ENCODE peak calls at places on chromosomes 11 and 22, in four cellular contexts. W, L, F and Y are unnamed samples.

GRCh38 chr11:33984682-33985389 is 66.7 kb upstream of the CAPRIN1 start:
- DNase-seq in L (no peak), W (no peak), F (no peak), Y (no peak)

GRCh38 chr22:49489821-49490220 is 337.9 kb downstream of the BRD1 start:
- DNase-seq in W (no peak), F (no peak), L (no peak), Y (peak)

GRCh38 chr22:35792501-35792900 is 74.8 kb downstream of the APOL5 start:
- DNase-seq in W (no peak), F (no peak), L (no peak), Y (no peak)

GRCh38 chr11:133706925-133707794 is 138.2 kb downstream of the SPATA19 start:
- DNase-seq in F (no peak), W (no peak), L (no peak), Y (no peak)

GRCh38 chr11:8756201-8756600 is 73.6 kb downstream of the RPL27A start:
- DNase-seq in F (no peak), L (no peak), W (no peak), Y (no peak)

GRCh38 chr11:43507171-43507570 is 148.5 kb downstream of the TTC17 start:
- DNase-seq in L (no peak), F (no peak), W (no peak), Y (no peak)

GRCh38 chr11:3157381-3158130 is 7.6 kb downstream of the OSBPL5 start:
- DNase-seq in F (no peak), L (no peak), W (no peak), Y (peak)

GRCh38 chr11:46489668-46490560 is 98.3 kb upstream of the CHRM4 start:
- DNase-seq in L (peak), F (peak), W (no peak), Y (no peak)

GRCh38 chr11:62680825-62681240 is 2.0 kb upstream of the UBXN1 start:
- DNase-seq in F (peak), L (no peak), W (no peak), Y (no peak)

GRCh38 chr11:28366549-28367341 is 258.6 kb downstream of the METTL15 start:
- DNase-seq in W (no peak), L (no peak), F (peak), Y (no peak)

GRCh38 chr11:12050911-12051667 is 42.7 kb upstream of the DKK3 start:
- DNase-seq in F (no peak), W (no peak), L (no peak), Y (no peak)

GRCh38 chr22:24871611-24872205 is 65.7 kb downstream of the SGSM1 start:
- DNase-seq in F (no peak), L (no peak), W (no peak), Y (no peak)

GRCh38 chr11:112227002-112227401 is 774 bp downstream of the PTS start:
- DNase-seq in W (no peak), F (peak), L (no peak), Y (no peak)

GRCh38 chr11:26947379-26947844 is 46.5 kb upstream of the FIBIN start:
- DNase-seq in F (peak), W (peak), L (no peak), Y (no peak)

GRCh38 chr22:49513358-49513851 is 314.3 kb downstream of the BRD1 start:
- DNase-seq in W (no peak), F (no peak), L (no peak), Y (no peak)

GRCh38 chr22:44050766-44051747 is 27.0 kb downstream of the PARVB start:
- DNase-seq in L (no peak), W (no peak), F (no peak), Y (no peak)

GRCh38 chr11:131885371-131885770 is 515.0 kb downstream of the NTM start:
- DNase-seq in W (no peak), F (no peak), L (no peak), Y (no peak)

GRCh38 chr22:39300198-39300830 is 19.1 kb downstream of the RPL3 start:
- DNase-seq in L (no peak), F (no peak), W (no peak), Y (no peak)

GRCh38 chr11:118851970-118852369 is 31.7 kb upstream of the CXCR5 start:
- DNase-seq in L (no peak), W (no peak), F (no peak), Y (no peak)

GRCh38 chr11:113725411-113725810 is 19.3 kb upstream of the TMPRSS5 start:
- DNase-seq in F (no peak), L (no peak), W (no peak), Y (no peak)

GRCh38 chr11:86228967-86229330 is 15.6 kb upstream of the EED start:
- DNase-seq in F (no peak), L (no peak), W (no peak), Y (no peak)

GRCh38 chr22:42702675-42703074 is 18.0 kb downstream of the A4GALT start:
- DNase-seq in F (no peak), W (no peak), L (no peak), Y (no peak)

GRCh38 chr11:35163209-35163608 is 24.2 kb downstream of the CD44 start:
- DNase-seq in W (no peak), L (no peak), F (no peak), Y (no peak)

GRCh38 chr11:27084407-27084985 is 43.9 kb downstream of the BBOX1 start:
- DNase-seq in L (no peak), W (no peak), F (no peak), Y (no peak)

GRCh38 chr11:9170450-9170849 is 79.1 kb upstream of the SCUBE2 start:
- DNase-seq in F (peak), W (no peak), L (no peak), Y (no peak)

GRCh38 chr11:15826826-15827225 is 529.5 kb downstream of the SOX6 start:
- DNase-seq in W (no peak), L (peak), F (peak), Y (no peak)

GRCh38 chr22:22450343-22450839 is 58.2 kb downstream of the ZNF280B start:
- DNase-seq in F (no peak), L (no peak), W (no peak), Y (no peak)

GRCh38 chr11:85823816-85824215 is 12.9 kb upstream of the SYTL2 start:
- DNase-seq in W (no peak), L (no peak), F (no peak), Y (no peak)

GRCh38 chr11:75475767-75476650 is 43.0 kb upstream of the KLHL35 start:
- DNase-seq in F (peak), L (no peak), W (no peak), Y (no peak)

GRCh38 chr11:1768141-1768469 is 4.4 kb upstream of the CTSD start:
- DNase-seq in L (no peak), W (no peak), F (no peak), Y (no peak)

GRCh38 chr11:29159552-29160465 is 857.0 kb downstream of the KCNA4 start:
- DNase-seq in W (peak), F (peak), L (peak), Y (no peak)

GRCh38 chr11:449889-450808 is at the start of gene PTDSS2:
- DNase-seq in F (peak), W (peak), L (peak), Y (no peak)

GRCh38 chr11:28110108-28110838 is 2.1 kb downstream of the METTL15 start:
- DNase-seq in F (peak), W (peak), L (peak), Y (peak)

GRCh38 chr22:23750744-23751440 is at the start of gene ZNF70:
- DNase-seq in W (peak), L (peak), F (peak), Y (peak)
- TF ChIP-seq CTCF in W (peak), L (peak), F (no peak), Y (peak)

DNA sequence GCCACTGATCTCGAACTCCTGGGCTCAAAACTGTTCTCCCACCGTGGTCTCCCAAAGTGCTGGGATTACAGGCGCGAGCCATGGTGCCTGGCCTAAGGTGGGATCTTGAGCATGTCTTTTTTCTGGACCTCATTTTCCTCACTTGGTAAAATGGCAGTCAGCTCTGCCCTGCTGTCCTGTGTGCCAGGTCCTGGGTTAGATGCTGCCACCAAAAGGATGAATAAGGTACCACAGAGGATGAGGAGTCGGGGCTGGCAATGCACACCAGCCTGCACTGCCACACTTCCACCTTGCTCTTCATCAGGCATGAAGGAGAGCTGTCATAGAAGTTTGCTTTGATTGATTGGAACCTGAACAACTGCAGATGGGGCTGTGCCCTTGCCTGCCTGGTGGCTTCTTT is 32.3 kb downstream of the ACO2 start:
- DNase-seq in F (no peak), W (no peak), L (no peak), Y (no peak)
- TF ChIP-seq CTCF in F (peak), W (no peak), L (peak), Y (peak)

DNA sequence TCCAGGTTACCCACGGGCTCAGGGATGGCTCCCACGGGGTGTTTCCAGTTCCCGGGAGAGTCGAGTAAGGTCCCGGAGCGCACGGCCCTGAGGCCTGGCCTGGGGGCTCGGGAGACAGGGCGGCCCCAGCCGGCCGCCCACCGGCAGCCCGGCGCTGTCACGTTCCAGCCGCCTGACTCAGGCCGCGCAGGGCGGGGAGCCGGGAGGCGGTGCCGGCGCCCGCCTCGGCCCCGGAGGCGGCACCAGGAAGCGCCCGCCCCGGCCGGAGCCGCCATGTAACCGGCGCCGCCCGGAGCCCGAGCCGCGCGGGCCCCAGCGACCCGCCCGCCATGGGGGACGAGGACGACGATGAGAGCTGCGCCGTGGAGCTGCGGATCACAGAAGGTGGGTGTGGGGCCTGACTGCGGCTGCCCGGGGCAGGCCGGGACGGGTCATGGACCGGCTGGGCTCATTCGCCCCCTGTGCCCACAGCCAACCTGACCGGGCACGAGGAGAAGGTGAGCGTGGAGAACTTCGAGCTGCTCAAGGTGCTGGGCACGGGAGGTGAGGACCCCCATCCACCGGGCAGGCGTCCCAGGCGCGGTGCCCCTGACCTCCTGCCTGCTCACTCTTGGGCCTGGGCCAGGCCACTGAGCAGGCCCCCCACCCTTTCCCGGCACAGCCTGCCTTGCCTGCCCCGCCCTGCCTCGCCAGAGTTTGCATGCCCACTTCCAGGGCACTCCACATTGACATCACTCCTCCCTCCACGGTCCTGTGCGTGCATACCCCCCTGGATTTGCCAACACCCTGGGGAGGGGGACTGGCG is at the start of gene RPS6KA4:
- DNase-seq in L (no peak), F (peak), W (peak), Y (no peak)
- TF ChIP-seq CTCF in L (no peak), F (no peak), W (no peak), Y (no peak)

GRCh38 chr11:36948445-36949171 is 350.6 kb upstream of the RAG2 start:
- DNase-seq in W (no peak), F (no peak), L (no peak), Y (no peak)

GRCh38 chr11:36945384-36945783 is 347.3 kb upstream of the RAG2 start:
- DNase-seq in L (no peak), F (peak), W (no peak), Y (no peak)
- TF ChIP-seq CTCF in L (peak), F (peak), W (peak), Y (peak)

GRCh38 chr11:65184146-65184545 is 2.4 kb downstream of the CAPN1 start:
- DNase-seq in W (peak), L (no peak), F (no peak), Y (no peak)

GRCh38 chr11:65186701-65187100 is 5.0 kb downstream of the CAPN1 start:
- DNase-seq in F (no peak), W (peak), L (no peak), Y (no peak)

GRCh38 chr11:65185166-65185565 is 3.4 kb downstream of the CAPN1 start:
- DNase-seq in W (peak), F (no peak), L (no peak), Y (no peak)

GRCh38 chr11:65187146-65187675 is 5.5 kb downstream of the CAPN1 start:
- DNase-seq in F (no peak), L (no peak), W (peak), Y (no peak)

GRCh38 chr11:65185869-65186341 is 4.2 kb downstream of the CAPN1 start:
- DNase-seq in L (no peak), F (no peak), W (peak), Y (no peak)
- TF ChIP-seq CTCF in L (no peak), F (no peak), W (no peak), Y (peak)

GRCh38 chr11:124662111-124662510 is 11.4 kb downstream of the SIAE start:
- DNase-seq in L (no peak), F (no peak), W (no peak), Y (no peak)

GRCh38 chr11:124661553-124661952 is 12.0 kb downstream of the SIAE start:
- DNase-seq in F (no peak), W (no peak), L (no peak), Y (no peak)

GRCh38 chr11:124657922-124658321 is 15.6 kb downstream of the SIAE start:
- DNase-seq in W (no peak), L (no peak), F (no peak), Y (no peak)

DNA sequence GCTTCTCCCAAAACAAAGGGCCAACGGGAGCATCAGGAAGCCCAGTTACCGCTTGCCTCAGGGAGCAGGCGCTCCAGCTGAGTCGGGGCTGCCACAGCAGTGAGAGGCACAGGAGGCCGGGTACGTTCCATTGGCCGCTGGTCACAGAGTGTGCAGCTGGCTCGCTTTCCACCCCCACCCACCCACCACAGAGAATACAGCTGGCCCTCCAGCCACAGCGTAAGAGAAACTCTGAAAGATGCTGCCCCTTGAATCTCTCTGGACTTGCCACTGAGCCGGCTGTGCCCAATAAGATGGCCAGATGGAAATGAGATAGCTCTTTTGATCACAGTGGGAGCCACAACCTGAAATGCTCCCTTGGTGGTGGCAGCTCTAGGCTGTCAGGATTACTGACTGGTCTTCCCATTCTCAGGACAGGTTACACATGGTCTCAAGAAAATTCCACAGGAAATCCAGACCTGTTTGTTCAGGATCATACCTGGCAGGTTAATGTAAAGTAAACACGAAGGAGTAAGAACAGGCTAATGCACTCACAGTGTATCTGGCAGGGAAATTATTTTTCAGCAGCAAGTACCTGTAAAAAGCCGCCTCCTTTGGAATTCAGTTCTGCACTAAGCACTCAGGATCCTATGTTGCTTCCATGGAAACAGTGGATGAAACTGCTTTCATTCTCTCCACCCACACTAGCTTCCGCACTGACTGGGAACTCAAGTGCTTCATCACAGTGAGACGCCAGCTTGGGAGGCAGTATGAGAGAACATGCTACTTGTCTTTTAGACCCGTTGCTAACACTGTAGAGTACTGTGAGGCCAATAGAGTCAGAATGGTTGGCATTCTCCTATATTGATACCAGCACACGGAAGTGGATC is 16.5 kb downstream of the SIAE start:
- DNase-seq in F (peak), W (no peak), L (no peak), Y (no peak)
- TF ChIP-seq CTCF in F (no peak), W (no peak), L (no peak), Y (no peak)

GRCh38 chr11:24617856-24618255 is 121.0 kb downstream of the LUZP2 start:
- DNase-seq in F (no peak), L (no peak), W (no peak), Y (no peak)
- TF ChIP-seq CTCF in F (peak), L (no peak), W (peak), Y (peak)

GRCh38 chr22:45502215-45503070 is at the start of gene FBLN1:
- DNase-seq in W (no peak), F (no peak), L (peak), Y (peak)
- TF ChIP-seq CTCF in W (peak), F (no peak), L (peak), Y (peak)

DNA sequence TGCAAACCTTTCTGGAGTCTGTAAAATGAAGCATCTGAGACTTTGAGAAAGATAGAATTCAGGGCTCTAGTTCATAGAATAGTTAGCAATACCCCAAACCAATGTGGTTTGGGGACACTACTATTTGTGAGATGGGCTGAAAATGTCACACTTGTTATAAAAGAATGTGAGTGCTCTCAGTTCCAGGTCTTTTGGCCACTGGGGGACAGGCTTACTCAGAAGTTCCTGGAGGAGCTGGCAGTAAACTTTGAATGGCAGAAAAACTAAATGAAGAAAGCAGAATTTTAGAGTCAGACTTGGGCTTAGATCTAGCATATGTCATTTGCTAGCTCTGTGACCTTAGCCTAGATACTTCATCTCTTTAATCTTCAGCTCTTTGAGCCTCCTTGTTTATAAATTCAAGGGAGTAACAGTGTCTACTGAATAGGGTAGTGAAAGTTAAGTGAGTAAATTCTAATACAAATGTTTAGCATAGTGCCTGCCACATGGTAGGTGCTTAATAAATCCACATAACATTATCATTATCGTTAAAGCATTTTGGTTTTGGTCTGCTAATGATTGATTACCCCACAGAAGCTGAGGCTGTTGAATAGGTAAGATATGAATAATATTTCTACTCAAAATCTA is 3.7 kb downstream of the LYVE1 start:
- DNase-seq in W (no peak), L (no peak), F (peak), Y (no peak)
- TF ChIP-seq CTCF in W (peak), L (peak), F (peak), Y (peak)